ENCODE peak calls at places on chromosomes 3 and 15, in five cellular contexts. K, U, B, I and S are unnamed samples.

GRCh38 chr15:70062321-70062956 is 35.3 kb downstream of the TLE3 start:
- DNase-seq in K (no peak), U (no peak), B (peak; percentile 17), I (peak; percentile 59), S (peak; percentile 57)

GRCh38 chr15:90665288-90666134 is 51.6 kb upstream of the BLM start:
- DNase-seq in K (peak; percentile 82), U (peak; percentile 24), B (peak; percentile 79), I (peak; percentile 70), S (no peak)

GRCh38 chr15:28886431-28887343 is 913 bp downstream of the APBA2 start:
- DNase-seq in K (no peak), U (peak; percentile 27), B (peak; percentile 52), I (no peak), S (no peak)

GRCh38 chr3:183158552-183159006 is 4.0 kb downstream of the LAMP3 start:
- DNase-seq in K (peak; percentile 90), U (no peak), B (peak; percentile 32), I (no peak), S (peak; percentile 65)

GRCh38 chr3:69770976-69771634 is 31.8 kb downstream of the MITF start:
- DNase-seq in K (no peak), U (no peak), B (no peak), I (no peak), S (no peak)

GRCh38 chr15:71008250-71008870 is 106.9 kb upstream of the THSD4 start:
- DNase-seq in K (no peak), U (peak; percentile 53), B (no peak), I (no peak), S (no peak)

GRCh38 chr15:52255008-52255407 is 40.6 kb downstream of the MYO5C start:
- DNase-seq in K (no peak), U (no peak), B (peak; percentile 55), I (no peak), S (no peak)

GRCh38 chr3:169658311-169658931 is 5.1 kb downstream of the MECOM start:
- DNase-seq in K (peak; percentile 25), U (peak; percentile 22), B (no peak), I (no peak), S (no peak)

GRCh38 chr3:156381253-156381652 is 173.7 kb downstream of the SSR3 start:
- DNase-seq in K (no peak), U (no peak), B (no peak), I (no peak), S (no peak)

GRCh38 chr15:48102167-48102566 is 18.6 kb upstream of the SLC24A5 start:
- DNase-seq in K (no peak), U (no peak), B (peak; percentile 3), I (no peak), S (no peak)